ENCODE peak calls at places on chromosome 7, in five cellular contexts. K is dorsolateral prefrontal cortex, E is AG04449, A is endothelial cell, V is left cardiac atrium. G is an unnamed sample.

GRCh38 chr7:111741811-111742240 is 179.5 kb upstream of the IMMP2L start:
- DNase-seq in E (no peak), V (peak), K (no peak), A (peak), G (peak)

GRCh38 chr7:73623798-73624668 is at the start of gene MLXIPL:
- DNase-seq in E (no peak), V (peak), K (peak), A (peak), G (peak)

GRCh38 chr7:97971990-97972943 is 17.7 kb downstream of the OCM2 start:
- DNase-seq in E (no peak), V (peak), A (peak), K (peak), G (peak)

GRCh38 chr7:108372601-108373000 is 83.6 kb downstream of the NRCAM start:
- DNase-seq in E (no peak), V (no peak), K (no peak), A (no peak), G (no peak)

GRCh38 chr7:138170298-138170697 is 94.0 kb downstream of the AKR1D1 start:
- DNase-seq in K (no peak), V (no peak), E (no peak), A (no peak), G (no peak)

GRCh38 chr7:5612695-5613094 is 168.8 kb downstream of the RNF216 start:
- DNase-seq in K (no peak), E (no peak), V (no peak), A (no peak), G (no peak)

GRCh38 chr7:116582806-116583444 is 58.1 kb downstream of the CAV1 start:
- DNase-seq in V (peak), E (peak), A (no peak), K (no peak), G (no peak)

GRCh38 chr7:5532520-5533335 is 109.1 kb upstream of the TNRC18 start:
- DNase-seq in V (peak), K (peak), E (no peak), A (no peak), G (no peak)

GRCh38 chr7:107857541-107857912 is 33.5 kb upstream of the DLD start:
- DNase-seq in K (no peak), E (no peak), A (no peak), V (no peak), G (no peak)

GRCh38 chr7:45610019-45610418 is 35.9 kb downstream of the ADCY1 start:
- DNase-seq in E (no peak), K (no peak), V (no peak), A (no peak), G (no peak)

GRCh38 chr7:149126662-149127321 is 668 bp upstream of the ZNF425 start:
- DNase-seq in E (no peak), V (peak), K (peak), A (peak), G (peak)

GRCh38 chr7:130446285-130446684 is 5.5 kb upstream of the CEP41 start:
- DNase-seq in V (no peak), A (no peak), E (no peak), K (no peak), G (no peak)

GRCh38 chr7:24341677-24342076 is 57.7 kb downstream of the NPY start:
- DNase-seq in V (no peak), E (no peak), K (no peak), A (no peak), G (no peak)

GRCh38 chr7:46485481-46486065 is 564.5 kb upstream of the IGFBP3 start:
- DNase-seq in E (no peak), V (no peak), A (no peak), K (no peak), G (no peak)

GRCh38 chr7:131480384-131481315 is 75.8 kb downstream of the PODXL start:
- DNase-seq in V (no peak), A (no peak), K (no peak), E (no peak), G (no peak)

GRCh38 chr7:108455833-108456677 is at the start of gene NRCAM:
- DNase-seq in K (peak), E (no peak), V (no peak), A (peak), G (peak)

GRCh38 chr7:117269417-117269816 is 53.4 kb downstream of the WNT2 start:
- DNase-seq in A (no peak), E (peak), K (no peak), V (no peak), G (no peak)

GRCh38 chr7:28939844-28940243 is 18.3 kb downstream of the TRIL start:
- DNase-seq in K (no peak), A (no peak), V (no peak), E (no peak), G (no peak)

GRCh38 chr7:81719865-81720264 is 50.0 kb downstream of the HGF start:
- DNase-seq in V (no peak), K (no peak), E (no peak), A (no peak), G (no peak)

GRCh38 chr7:159014297-159015062 is 130.2 kb downstream of the VIPR2 start:
- DNase-seq in V (no peak), K (no peak), E (no peak), A (no peak), G (no peak)

GRCh38 chr7:6423942-6424701 is 23.6 kb downstream of the DAGLB start:
- DNase-seq in E (no peak), A (no peak), V (no peak), K (no peak), G (no peak)

GRCh38 chr7:100837099-100837836 is 9.9 kb upstream of the EPHB4 start:
- DNase-seq in V (peak), K (peak), E (peak), A (peak), G (peak)

GRCh38 chr7:19107392-19108147 is 9.9 kb downstream of the TWIST1 start:
- DNase-seq in A (peak), V (peak), E (no peak), K (no peak), G (no peak)

GRCh38 chr7:95596183-95597135 is at the start of gene PDK4:
- DNase-seq in A (peak), V (peak), K (peak), E (no peak), G (peak)

GRCh38 chr7:148699772-148700629 is 1.3 kb downstream of the CUL1 start:
- DNase-seq in V (no peak), K (no peak), E (no peak), A (no peak), G (no peak)

GRCh38 chr7:98394377-98394836 is 6.5 kb downstream of the BAIAP2L1 start:
- DNase-seq in V (no peak), A (no peak), E (peak), K (no peak), G (no peak)